ENCODE peak calls at places on chromosomes 13 and 19, in four cellular contexts. R, S, W and M are unnamed samples.

GRCh38 chr13:35917252-35917941 is 213.8 kb downstream of the DCLK1 start:
- DNase-seq in W (no peak), R (no peak), S (peak; percentile 33), M (no peak)

GRCh38 chr13:45367995-45368394 is 27.0 kb upstream of the TPT1 start:
- DNase-seq in W (no peak), S (no peak), R (no peak), M (no peak)

GRCh38 chr13:74767031-74767430 is 632.8 kb upstream of the KLF12 start:
- DNase-seq in W (no peak), S (no peak), R (no peak), M (no peak)

GRCh38 chr13:104847863-104848262 is 1687.6 kb downstream of the EFNB2 start:
- DNase-seq in R (no peak), S (no peak), W (no peak), M (no peak)

GRCh38 chr13:76016799-76017198 is 380.7 kb downstream of the LMO7 start:
- DNase-seq in W (peak; percentile 58), R (no peak), S (peak; percentile 73), M (peak; percentile 25)

GRCh38 chr19:58020985-58021384 is 12.8 kb upstream of the ZSCAN1 start:
- DNase-seq in R (no peak), S (no peak), W (no peak), M (no peak)

GRCh38 chr19:57558525-57558924 is 1.1 kb downstream of the ZNF550 start:
- DNase-seq in R (no peak), S (no peak), W (peak; percentile 16), M (peak; percentile 18)

GRCh38 chr19:38734426-38735256 is 9.6 kb downstream of the CAPN12 start:
- DNase-seq in S (no peak), R (peak; percentile 25), W (peak; percentile 29), M (no peak)

GRCh38 chr13:109394311-109394988 is 391.9 kb downstream of the IRS2 start:
- DNase-seq in S (no peak), W (no peak), R (no peak), M (no peak)

GRCh38 chr13:111394211-111394922 is 73.9 kb downstream of the TEX29 start:
- DNase-seq in R (no peak), W (no peak), S (no peak), M (no peak)

GRCh38 chr19:44308011-44308410 is 3.2 kb upstream of the ZNF235 start:
- DNase-seq in S (no peak), W (no peak), R (no peak), M (no peak)

GRCh38 chr13:30504081-30504480 is 38.3 kb upstream of the HMGB1 start:
- DNase-seq in S (no peak), W (peak; percentile 63), R (peak; percentile 16), M (no peak)

GRCh38 chr13:43767351-43767901 is 19.3 kb downstream of the ENOX1 start:
- DNase-seq in R (no peak), W (no peak), S (no peak), M (no peak)

GRCh38 chr19:55679343-55680257 is 4.6 kb downstream of the EPN1 start:
- DNase-seq in R (no peak), S (no peak), W (no peak), M (no peak)

GRCh38 chr19:47742636-47743035 is 2.7 kb upstream of the NOP53 start:
- DNase-seq in W (no peak), R (no peak), S (no peak), M (no peak)

GRCh38 chr19:32437096-32437495 is 31.5 kb downstream of the DPY19L3 start:
- DNase-seq in S (no peak), R (no peak), W (no peak), M (no peak)

GRCh38 chr13:46668906-46669525 is 116.0 kb downstream of the LRCH1 start:
- DNase-seq in W (no peak), R (no peak), S (no peak), M (no peak)

GRCh38 chr13:71754407-71754974 is 112.5 kb downstream of the DACH1 start:
- DNase-seq in S (no peak), R (no peak), W (no peak), M (no peak)

GRCh38 chr19:50384685-50385535 is 763 bp downstream of the POLD1 start:
- DNase-seq in R (no peak), W (peak; percentile 68), S (no peak), M (no peak)

GRCh38 chr13:46126552-46127171 is 21.8 kb upstream of the CPB2 start:
- DNase-seq in W (peak; percentile 81), S (peak; percentile 91), R (no peak), M (peak; percentile 75)

GRCh38 chr19:55484571-55485438 is at the start of gene NAT14:
- DNase-seq in W (peak; percentile 83), R (no peak), S (peak; percentile 97), M (peak; percentile 39)

GRCh38 chr19:34655651-34656050 is 21.3 kb downstream of the SCGB2B2 start:
- DNase-seq in W (no peak), S (no peak), R (no peak), M (no peak)

GRCh38 chr13:25371608-25372274 is at the start of gene ATP8A2:
- DNase-seq in S (peak; percentile 67), W (peak; percentile 24), R (no peak), M (no peak)

GRCh38 chr13:38530492-38530891 is 156.4 kb upstream of the FREM2 start:
- DNase-seq in W (no peak), R (no peak), S (no peak), M (no peak)

GRCh38 chr19:19256072-19256969 is 16.8 kb downstream of the TM6SF2 start:
- DNase-seq in S (no peak), W (no peak), R (no peak), M (peak; percentile 31)

GRCh38 chr19:376111-376470 is 31.5 kb upstream of the MIER2 start:
- DNase-seq in S (no peak), W (no peak), R (no peak), M (no peak)

GRCh38 chr19:10431254-10431942 is 11.1 kb downstream of the PDE4A start:
- DNase-seq in S (peak; percentile 65), W (peak; percentile 68), R (peak; percentile 61), M (no peak)

GRCh38 chr19:45717983-45718650 is 12.6 kb downstream of the FBXO46 start:
- DNase-seq in S (no peak), R (no peak), W (no peak), M (no peak)

DNA sequence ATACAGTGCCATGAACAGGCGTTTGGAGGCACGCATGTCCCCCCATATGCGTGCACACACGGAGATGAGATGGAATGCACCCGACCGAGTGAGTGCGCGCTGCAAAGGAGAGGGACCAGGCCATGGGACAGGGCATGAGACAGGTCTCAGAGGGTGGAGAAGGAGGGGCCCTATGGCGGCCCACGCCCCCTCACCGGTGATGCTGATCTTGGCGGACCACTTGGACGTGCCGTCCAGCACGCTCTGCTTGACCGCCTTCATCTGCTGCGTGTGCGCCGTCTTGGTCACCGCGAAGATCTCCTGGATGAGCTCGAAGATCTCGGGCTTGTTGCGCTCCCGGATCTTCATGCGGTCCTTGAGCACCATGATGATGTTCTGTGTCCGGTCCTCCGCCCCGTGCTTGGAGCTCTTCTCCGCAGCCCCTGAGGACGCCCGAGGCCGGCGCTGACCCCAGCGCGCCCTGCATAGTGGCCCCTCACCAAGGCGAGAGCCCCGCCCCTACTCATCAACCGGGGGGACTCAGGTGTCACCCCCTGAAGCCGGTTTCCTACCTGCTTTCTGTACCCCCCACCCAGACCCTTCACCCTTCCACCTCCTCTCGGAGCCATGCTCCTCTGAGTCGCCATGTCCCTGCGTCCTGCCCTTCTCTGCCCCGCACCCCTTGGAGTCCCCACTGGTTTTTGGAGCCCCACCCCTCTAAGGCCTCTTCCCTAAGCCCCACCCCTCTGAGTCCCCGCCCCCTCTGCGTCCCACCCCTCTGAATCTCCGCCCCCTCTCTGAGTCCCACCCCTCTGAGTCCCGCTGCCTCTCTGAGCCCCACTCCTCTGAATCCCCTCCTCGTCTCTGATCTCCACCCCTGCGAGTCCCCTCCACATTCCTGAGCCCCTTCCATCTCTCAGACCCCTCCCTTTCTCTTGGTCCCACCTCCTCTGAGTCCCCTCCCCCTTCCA is 40.8 kb downstream of the UNC13A start:
- DNase-seq in W (peak; percentile 50), R (no peak), S (peak; percentile 48), M (no peak)
- TF ChIP-seq HDAC2 in W (no peak), R (no peak), S (no peak), M (no peak)

GRCh38 chr19:41956621-41957020 is 2.5 kb downstream of the RABAC1 start:
- DNase-seq in S (no peak), R (no peak), W (no peak), M (no peak)

GRCh38 chr19:41955521-41955920 is 3.6 kb downstream of the RABAC1 start:
- DNase-seq in W (peak; percentile 48), R (no peak), S (no peak), M (no peak)

GRCh38 chr19:41957838-41958366 is 1.2 kb downstream of the RABAC1 start:
- DNase-seq in R (no peak), W (peak; percentile 93), S (peak; percentile 72), M (peak; percentile 81)

GRCh38 chr19:41958367-41959055 is 610 bp downstream of the RABAC1 start:
- DNase-seq in S (peak; percentile 97), R (no peak), W (peak; percentile 83), M (peak; percentile 64)

GRCh38 chr19:41957161-41957837 is 1.8 kb downstream of the RABAC1 start:
- DNase-seq in W (no peak), S (no peak), R (no peak), M (no peak)
- H3K9ac ChIP-seq in W (no peak overlapping the region), S (no peak overlapping the region), R (no peak overlapping the region), M (peak overlapping the region; percentile 11)

GRCh38 chr13:79972066-79972569 is 368.8 kb downstream of the SPRY2 start:
- DNase-seq in R (no peak), W (no peak), S (no peak), M (no peak)

DNA sequence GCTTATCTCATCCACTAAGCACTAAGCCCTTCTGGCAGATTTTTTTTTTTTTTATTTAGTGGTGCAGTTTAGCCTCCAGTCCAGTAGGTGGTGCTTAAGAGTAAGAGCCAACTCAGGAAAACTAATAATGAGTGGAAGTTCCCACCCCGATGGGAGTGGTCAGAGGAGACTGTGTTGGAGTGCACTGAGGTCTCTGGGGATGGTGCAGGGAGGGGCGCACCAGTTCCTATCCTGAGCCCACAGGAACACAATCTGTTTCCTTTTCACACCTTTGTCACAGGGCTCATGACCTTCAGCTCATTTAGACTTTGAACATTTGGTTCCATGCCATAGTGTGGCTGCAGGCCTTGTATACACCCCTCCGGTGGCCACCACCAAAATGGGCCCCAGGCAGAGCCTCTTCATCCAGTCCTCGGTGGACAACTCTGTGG is 367.4 kb downstream of the SPRY2 start:
- DNase-seq in S (no peak), W (peak; percentile 3), R (no peak), M (no peak)
- TF ChIP-seq CBX5 in S (no peak), W (no peak), R (no peak), M (no peak)

GRCh38 chr19:35908977-35909683 is 1.0 kb upstream of the TYROBP start:
- DNase-seq in R (no peak), S (no peak), W (peak; percentile 59), M (no peak)
- TF ChIP-seq HDAC2 in R (no peak), S (no peak), W (peak; percentile 93), M (no peak)

GRCh38 chr13:80605007-80605406 is 264.1 kb upstream of the SPRY2 start:
- DNase-seq in W (no peak), S (no peak), R (no peak), M (no peak)
- H3K9ac ChIP-seq in W (no peak overlapping the region), S (no peak overlapping the region), R (no peak overlapping the region), M (no peak overlapping the region)